ENCODE peak calls at places on chromosome 19, in eight cellular contexts. G is SK-N-SH; A is Peyer's patch; T is fibroblast of mammary gland; O is left ventricle myocardium inferior; F is AG10803; I is astrocyte of the cerebellum; J is CD8-positive, alpha-beta T cell. B is an unnamed sample.

GRCh38 chr19:28640506-28640905 is 572.4 kb downstream of the UQCRFS1 start:
- DNase-seq in T (no peak), J (no peak), O (no peak), F (no peak), I (no peak), G (no peak), A (no peak), B (no peak)

GRCh38 chr19:47274071-47274890 is at the start of gene INAFM1:
- DNase-seq in A (peak), T (peak), I (peak), J (peak), F (peak), G (peak), O (peak), B (peak)

GRCh38 chr19:30528919-30529318 is 156.7 kb downstream of the ZNF536 start:
- DNase-seq in I (no peak), T (no peak), G (no peak), O (no peak), F (no peak), J (no peak), A (no peak), B (no peak)

GRCh38 chr19:53571339-53571738 is 33.4 kb downstream of the ZNF331 start:
- DNase-seq in T (no peak), I (no peak), F (no peak), O (no peak), G (no peak), J (no peak), A (no peak), B (no peak)

GRCh38 chr19:38478273-38478971 is 44.9 kb downstream of the RYR1 start:
- DNase-seq in A (no peak), I (no peak), F (no peak), O (no peak), G (peak), J (no peak), T (peak), B (no peak)

GRCh38 chr19:40745402-40745780 is 4.9 kb downstream of the ACTMAP start:
- DNase-seq in I (no peak), F (peak), O (no peak), G (no peak), J (no peak), T (peak), A (no peak), B (no peak)

GRCh38 chr19:2433854-2434253 is 6.5 kb upstream of the TIMM13 start:
- DNase-seq in I (no peak), J (no peak), F (no peak), A (no peak), O (no peak), T (no peak), G (no peak), B (no peak)

GRCh38 chr19:28577199-28577598 is 635.8 kb downstream of the UQCRFS1 start:
- DNase-seq in J (no peak), I (no peak), G (no peak), T (no peak), F (no peak), O (no peak), A (no peak), B (no peak)

GRCh38 chr19:46271488-46272197 is 25.2 kb upstream of the HIF3A start:
- DNase-seq in J (no peak), T (peak), O (no peak), I (peak), G (no peak), F (peak), A (no peak), B (peak)

GRCh38 chr19:7287716-7288115 is 6.5 kb downstream of the INSR start:
- DNase-seq in I (peak), J (no peak), T (no peak), O (no peak), G (no peak), F (no peak), A (no peak), B (no peak)

GRCh38 chr19:49997709-49998108 is 27.5 kb downstream of the VRK3 start:
- DNase-seq in O (no peak), G (peak), I (no peak), A (no peak), T (peak), F (peak), J (no peak), B (no peak)

GRCh38 chr19:23118400-23118799 is 1.6 kb downstream of the ZNF730 start:
- DNase-seq in T (no peak), O (no peak), F (no peak), G (no peak), A (no peak), I (no peak), J (no peak), B (no peak)

GRCh38 chr19:39517432-39517831 is 2.5 kb downstream of the SELENOV start:
- DNase-seq in T (no peak), F (no peak), O (no peak), G (no peak), A (no peak), I (no peak), J (no peak), B (no peak)

GRCh38 chr19:46915386-46915785 is 54.6 kb downstream of the ARHGAP35 start:
- DNase-seq in I (no peak), G (no peak), O (no peak), T (peak), J (no peak), A (no peak), F (no peak), B (no peak)

GRCh38 chr19:39797083-39797482 is 18.4 kb downstream of the LEUTX start:
- DNase-seq in J (no peak), F (no peak), A (no peak), I (no peak), O (no peak), G (no peak), T (no peak), B (no peak)

GRCh38 chr19:45782820-45783785 is 813 bp upstream of the DMPK start:
- DNase-seq in T (peak), J (no peak), I (no peak), O (peak), G (peak), A (no peak), F (peak), B (no peak)

GRCh38 chr19:6032381-6032780 is 54.4 kb upstream of the RANBP3 start:
- DNase-seq in O (no peak), A (no peak), J (no peak), F (no peak), G (no peak), T (no peak), I (no peak), B (no peak)

GRCh38 chr19:23286477-23286876 is 36.3 kb upstream of the ZNF724 start:
- DNase-seq in G (peak), F (no peak), O (no peak), A (no peak), T (no peak), J (no peak), I (no peak), B (no peak)

GRCh38 chr19:47094557-47095517 is 18.7 kb downstream of the ZC3H4 start:
- DNase-seq in I (no peak), F (no peak), G (no peak), O (no peak), T (no peak), A (peak), J (peak), B (no peak)

GRCh38 chr19:46221981-46222610 is 7.4 kb upstream of the IGFL1 start:
- DNase-seq in T (peak), A (no peak), F (peak), I (no peak), G (no peak), J (no peak), O (peak), B (no peak)

GRCh38 chr19:1295169-1296012 is 9.7 kb downstream of the EFNA2 start:
- DNase-seq in O (no peak), I (no peak), A (no peak), G (peak), F (no peak), J (peak), T (no peak), B (no peak)

GRCh38 chr19:48452656-48453480 is 2.5 kb upstream of the KCNJ14 start:
- DNase-seq in F (no peak), A (no peak), J (no peak), O (no peak), T (no peak), G (peak), I (no peak), B (no peak)

GRCh38 chr19:17329061-17329767 is 5.4 kb downstream of the ANO8 start:
- DNase-seq in J (no peak), I (no peak), O (no peak), F (no peak), T (no peak), G (no peak), A (no peak), B (no peak)
- H3K4me3 ChIP-seq in J (peak), I (no peak), O (peak), F (no peak), T (no peak), G (no peak), A (peak), B (no peak)

GRCh38 chr19:19214892-19215291 is 3.1 kb downstream of the NCAN start:
- DNase-seq in I (peak), J (no peak), F (peak), T (peak), O (no peak), A (no peak), G (no peak), B (no peak)

GRCh38 chr19:19212866-19213265 is 1.1 kb downstream of the NCAN start:
- DNase-seq in O (no peak), T (no peak), G (no peak), J (no peak), I (no peak), A (no peak), F (no peak), B (no peak)

GRCh38 chr19:19213822-19214558 is 2.2 kb downstream of the NCAN start:
- DNase-seq in F (no peak), A (no peak), O (no peak), T (no peak), I (no peak), J (no peak), G (no peak), B (no peak)

GRCh38 chr19:19209372-19209771 is 2.4 kb upstream of the NCAN start:
- DNase-seq in T (no peak), A (no peak), J (no peak), G (no peak), O (no peak), I (no peak), F (no peak), B (no peak)

DNA sequence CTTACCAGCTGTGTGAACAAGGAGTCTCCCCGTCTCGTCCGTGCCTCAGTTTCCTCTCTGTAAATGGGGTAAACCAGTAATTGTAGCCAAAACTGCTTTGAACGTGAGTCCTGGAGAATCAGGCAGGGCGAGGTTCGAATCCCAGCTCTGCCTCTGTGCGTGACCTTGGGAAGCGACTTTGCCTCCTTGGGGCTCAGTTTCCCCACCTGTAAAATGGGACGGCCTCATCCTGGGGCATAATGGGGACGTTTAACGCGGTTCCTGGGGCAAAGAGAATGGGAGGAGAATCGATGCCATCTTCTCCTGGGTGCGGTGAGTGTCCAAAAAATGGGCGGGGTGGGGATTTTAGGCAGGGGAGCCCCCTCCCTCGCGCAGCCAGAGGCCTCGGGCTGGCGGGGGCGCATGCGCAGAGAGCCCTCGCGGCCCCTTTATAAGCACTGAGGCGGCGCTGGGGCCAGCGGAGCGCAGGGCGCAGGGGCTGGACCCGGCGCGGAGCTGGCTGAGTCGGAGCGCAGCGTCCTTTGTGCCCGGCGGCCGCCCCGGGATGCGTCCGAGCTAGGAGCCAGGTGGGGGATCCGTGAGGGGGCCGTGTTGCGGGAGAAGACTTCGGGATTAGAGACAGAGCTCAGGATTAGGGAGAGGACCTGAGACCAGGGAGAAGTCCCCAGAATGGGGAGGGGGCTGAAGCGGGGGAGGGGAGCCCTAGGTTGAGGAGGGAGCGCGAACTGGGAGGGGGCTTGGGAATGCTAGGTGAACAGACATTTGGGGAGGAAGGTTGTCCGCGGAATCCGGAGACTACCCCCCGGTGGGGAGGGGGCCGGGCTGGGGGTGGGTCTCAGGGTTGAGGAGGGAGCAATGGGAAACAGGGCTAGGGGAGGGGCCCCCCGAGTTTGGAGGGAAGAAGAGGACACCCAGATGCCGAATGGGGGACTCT is at the start of gene NCAN:
- DNase-seq in I (no peak), F (no peak), O (no peak), J (no peak), G (peak), A (no peak), T (no peak), B (no peak)
- TF ChIP-seq CTCF in I (no peak), F (no peak), O (no peak), J (no peak), G (no peak), A (no peak), T (no peak), B (no peak)

DNA sequence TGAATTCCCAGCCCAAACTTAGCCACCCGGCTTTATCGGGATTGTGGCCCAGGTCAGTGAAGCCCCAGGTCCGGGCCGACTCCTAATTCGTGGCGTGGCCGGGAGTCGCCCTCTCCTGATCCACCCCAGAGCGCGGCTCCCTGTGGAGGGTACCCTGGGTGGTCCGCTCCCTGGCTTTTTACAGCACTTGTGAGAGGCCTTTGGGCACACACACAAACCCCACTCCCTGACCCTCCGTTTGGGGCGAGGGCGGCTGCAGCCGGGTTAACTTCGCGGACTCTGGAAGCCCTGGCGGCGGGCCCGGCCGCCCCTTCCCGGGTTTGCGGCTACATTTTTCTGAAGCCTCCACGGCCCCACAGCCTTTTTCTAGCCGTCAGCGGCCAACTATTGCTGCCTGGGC is 56.5 kb downstream of the ZNF568 start:
- DNase-seq in A (no peak), T (no peak), O (no peak), G (no peak), I (no peak), F (no peak), J (no peak), B (no peak)
- H3K4me3 ChIP-seq in A (peak), T (peak), O (peak), G (no peak), I (peak), F (peak), J (peak), B (peak)

DNA sequence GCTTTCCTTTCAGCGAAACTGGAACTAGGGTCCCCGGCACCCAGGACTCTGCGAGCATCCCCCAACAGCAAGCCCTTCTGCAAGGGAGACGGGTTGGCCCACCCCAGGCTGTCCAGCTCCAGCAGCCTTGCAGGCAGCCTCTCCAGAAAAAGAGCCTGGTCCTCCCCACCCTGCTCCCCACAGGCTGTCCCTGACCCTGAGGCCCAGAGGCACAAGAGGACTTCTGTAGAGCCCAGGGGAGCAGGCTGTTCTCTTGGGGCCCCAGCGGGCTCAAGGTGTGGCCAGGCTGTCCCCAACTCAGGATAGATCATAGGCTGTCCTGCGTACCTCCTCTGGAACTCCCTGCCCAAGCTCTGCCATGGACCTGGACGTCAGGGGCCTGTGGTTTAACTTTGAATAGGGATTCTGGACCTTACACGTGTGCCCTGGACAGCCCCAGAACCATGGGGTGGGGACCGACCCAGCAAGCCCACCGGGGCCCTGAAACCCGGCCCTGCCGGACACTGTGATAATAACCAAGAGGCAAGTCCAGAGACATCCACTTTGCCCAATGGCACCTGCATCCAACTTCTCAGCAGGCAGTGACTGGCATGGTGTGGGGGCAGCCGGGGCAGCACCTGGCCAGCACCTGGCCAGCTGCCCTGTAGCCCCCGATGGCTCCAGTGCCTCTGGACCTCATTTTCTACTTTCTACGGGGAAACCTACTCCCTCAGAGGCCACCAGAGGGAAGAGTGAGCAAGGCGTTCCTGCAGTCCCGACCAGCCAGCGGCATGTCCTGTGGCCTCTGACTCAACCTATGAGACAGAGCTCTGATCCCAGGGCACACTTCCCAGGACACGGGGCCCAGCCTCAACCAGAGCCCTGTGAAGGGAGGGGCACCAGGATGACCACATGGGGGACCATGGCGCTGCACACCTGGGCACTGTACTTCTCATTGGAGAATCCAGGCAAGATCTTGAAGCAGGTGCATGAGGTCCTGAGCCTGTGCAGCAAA is 50.9 kb upstream of the TPM4 start:
- DNase-seq in I (no peak), T (peak), F (peak), O (no peak), A (peak), J (no peak), G (peak), B (no peak)
- TF ChIP-seq CTCF in I (peak), T (peak), F (peak), O (peak), A (no peak), J (no peak), G (peak), B (peak)

GRCh38 chr19:12913011-12913561 is 6.0 kb downstream of the SYCE2 start:
- DNase-seq in J (no peak), O (peak), T (peak), G (peak), A (peak), F (peak), I (peak), B (no peak)
- H3K4me3 ChIP-seq in J (no peak), O (peak), T (no peak), G (no peak), A (no peak), F (no peak), I (no peak), B (no peak)

DNA sequence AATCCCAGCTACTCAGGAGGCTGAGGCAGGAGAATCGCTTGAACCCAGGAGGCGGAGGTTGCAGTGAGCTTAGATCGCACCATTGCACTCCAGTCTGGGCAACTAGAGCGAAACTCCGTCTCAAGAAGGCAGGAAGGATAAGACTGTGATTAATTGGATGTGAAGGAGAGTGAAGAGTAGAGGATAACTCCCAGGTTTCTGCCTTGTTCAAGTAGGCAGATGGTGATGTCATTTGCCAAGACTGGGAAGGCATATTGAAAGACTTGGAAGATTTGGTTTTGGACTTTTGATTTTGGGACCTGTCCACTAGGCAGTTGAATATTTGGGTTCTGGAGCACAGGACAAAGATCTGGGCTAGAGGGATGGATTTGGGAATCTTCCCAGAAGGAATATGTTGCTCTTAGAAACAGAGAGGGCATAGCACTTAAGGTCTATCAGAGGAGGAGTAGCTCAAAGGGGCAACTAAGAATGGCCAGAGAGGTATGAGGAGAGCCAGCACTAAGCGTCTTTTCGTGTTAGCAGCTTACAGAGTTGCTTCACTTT is 20.0 kb downstream of the GARRE1 start:
- DNase-seq in O (no peak), T (peak), A (no peak), F (no peak), G (no peak), I (no peak), J (no peak), B (no peak)
- TF ChIP-seq CTCF in O (no peak), T (peak), A (no peak), F (no peak), G (peak), I (no peak), J (no peak), B (no peak)

DNA sequence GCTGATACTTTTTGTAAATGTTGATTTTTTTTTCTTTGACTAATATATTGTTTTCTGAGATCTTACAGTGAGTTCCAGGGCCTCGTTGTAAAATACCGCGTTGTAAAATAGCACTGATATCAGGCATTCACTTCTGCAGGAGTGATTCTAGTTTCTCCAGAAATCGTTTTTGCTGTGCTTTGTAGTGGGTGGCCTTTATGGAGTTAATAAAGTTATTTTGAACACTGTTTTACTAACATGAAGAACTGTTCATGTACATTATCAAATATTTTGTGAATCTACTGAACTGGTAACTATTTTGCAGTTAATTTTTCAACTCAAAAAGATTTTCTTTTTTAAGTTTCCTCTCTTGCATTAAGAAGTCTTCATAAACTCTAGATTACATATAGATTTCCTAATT is 985 bp upstream of the ZNF266 start:
- DNase-seq in O (no peak), J (no peak), A (no peak), T (no peak), F (no peak), I (no peak), G (no peak), B (no peak)
- H3K4me3 ChIP-seq in O (peak), J (peak), A (no peak), T (no peak), F (peak), I (no peak), G (peak), B (peak)